ENCODE peak calls at places on chromosomes 4 and X, in four cellular contexts. B is GM20000, O is right atrium auricular region, G is astrocyte of the spinal cord. Q is an unnamed sample.

GRCh38 chr4:185656467-185656890 is 121.2 kb upstream of the PDLIM3 start:
- DNase-seq in B (no peak), O (no peak), G (peak), Q (no peak)

GRCh38 chr4:80142396-80143304 is 54.7 kb upstream of the PRDM8 start:
- DNase-seq in G (no peak), B (no peak), O (no peak), Q (no peak)

GRCh38 chr4:101169044-101170014 is 178.0 kb downstream of the PPP3CA start:
- DNase-seq in B (peak), O (peak), G (peak), Q (peak)

GRCh38 chr4:173498771-173499170 is 31.3 kb downstream of the HAND2 start:
- DNase-seq in B (no peak), O (no peak), G (no peak), Q (no peak)

GRCh38 chrX:110163488-110163887 is 154.4 kb downstream of the AMMECR1 start:
- DNase-seq in G (no peak), B (no peak), O (no peak), Q (no peak)

GRCh38 chr4:113684534-113685091 is 76.9 kb downstream of the CAMK2D start:
- DNase-seq in B (peak), O (peak), G (peak), Q (no peak)

GRCh38 chr4:144615182-144615581 is 30.8 kb upstream of the HHIP start:
- DNase-seq in O (no peak), B (no peak), G (peak), Q (no peak)

GRCh38 chr4:78100060-78100459 is 42.9 kb downstream of the FRAS1 start:
- DNase-seq in G (peak), B (no peak), O (no peak), Q (no peak)

GRCh38 chr4:119632216-119632615 is 3.6 kb upstream of the PDE5A start:
- DNase-seq in O (no peak), G (peak), B (no peak), Q (no peak)

GRCh38 chrX:36974896-36975295 is 33.3 kb upstream of the FAM47C start:
- DNase-seq in G (no peak), B (no peak), O (no peak), Q (no peak)

GRCh38 chrX:134782796-134783195 is 124.5 kb upstream of the PLAC1 start:
- DNase-seq in G (peak), B (no peak), O (no peak), Q (no peak)

GRCh38 chrX:12471061-12471460 is 320.2 kb upstream of the PRPS2 start:
- DNase-seq in B (no peak), O (no peak), G (no peak), Q (no peak)

GRCh38 chr4:1323635-1324442 is 23.2 kb upstream of the UVSSA start:
- DNase-seq in G (peak), B (no peak), O (no peak), Q (no peak)

GRCh38 chrX:2828404-2829065 is at the start of gene GYG2:
- DNase-seq in G (peak), B (no peak), O (no peak), Q (no peak)

GRCh38 chr4:154858166-154858565 is 77.1 kb downstream of the RBM46 start:
- DNase-seq in B (no peak), G (no peak), O (no peak), Q (no peak)

GRCh38 chrX:623599-624323 is 6.8 kb upstream of the SHOX start:
- DNase-seq in B (peak), G (no peak), O (peak), Q (no peak)

GRCh38 chrX:71846429-71846828 is 64.2 kb upstream of the NHSL2 start:
- DNase-seq in G (peak), B (no peak), O (no peak), Q (no peak)

GRCh38 chr4:1241936-1242505 is 6.9 kb downstream of the CTBP1 start:
- DNase-seq in B (no peak), G (no peak), O (no peak), Q (no peak)

GRCh38 chr4:163923092-163923491 is 428.6 kb downstream of the TMA16 start:
- DNase-seq in B (no peak), G (no peak), O (no peak), Q (no peak)

GRCh38 chrX:48864210-48864609 is 28.8 kb upstream of the PCSK1N start:
- DNase-seq in G (peak), B (no peak), O (no peak), Q (no peak)

GRCh38 chrX:116114999-116115398 is 55.5 kb upstream of the AGTR2 start:
- DNase-seq in O (no peak), B (no peak), G (no peak), Q (no peak)

GRCh38 chr4:139554726-139555072 is 1.3 kb downstream of the SETD7 start:
- DNase-seq in B (no peak), O (no peak), G (no peak), Q (no peak)

GRCh38 chr4:37742149-37742548 is 56.0 kb upstream of the RELL1 start:
- DNase-seq in B (no peak), G (no peak), O (no peak), Q (no peak)

GRCh38 chr4:56129431-56129861 is 180.7 kb downstream of the CEP135 start:
- DNase-seq in G (no peak), O (no peak), B (peak), Q (no peak)
- TF ChIP-seq CTCF in G (peak), O (no peak), B (no peak), Q (peak)

DNA sequence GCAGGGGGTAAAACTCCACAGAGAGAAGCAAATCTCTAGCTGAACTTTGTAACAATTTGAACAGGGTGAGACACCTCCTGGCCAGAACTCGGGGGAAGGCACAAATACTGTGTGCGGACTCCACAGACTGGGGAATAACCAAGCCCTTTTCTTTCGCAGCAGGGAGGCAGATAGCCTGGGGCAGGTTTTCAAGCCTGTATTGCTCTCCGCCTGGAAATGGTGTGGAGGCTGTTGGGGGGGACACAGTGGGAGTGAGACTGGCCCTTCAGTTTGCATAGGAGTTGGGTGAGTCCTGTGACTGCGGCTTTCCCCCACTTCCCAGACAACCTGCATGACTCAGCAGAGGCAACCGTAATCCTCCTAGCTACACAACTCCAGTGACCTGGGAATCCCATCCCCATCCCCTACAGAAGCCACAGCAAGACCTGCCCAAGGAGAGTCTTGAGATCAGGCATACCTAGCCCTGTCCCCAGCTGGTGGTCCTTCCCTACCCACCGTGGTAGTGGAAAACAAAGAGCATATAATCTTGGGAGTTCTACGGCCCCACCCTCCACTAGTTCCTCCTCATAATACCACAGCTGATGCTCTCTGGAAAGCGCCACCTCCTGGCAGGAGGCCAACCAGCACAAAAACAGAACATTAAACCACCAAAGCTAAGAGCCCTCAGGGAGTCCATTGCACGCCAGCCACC is 12.9 kb upstream of the SMPX start:
- DNase-seq in B (no peak), G (no peak), O (no peak), Q (no peak)
- TF ChIP-seq CTCF in B (no peak), G (no peak), O (no peak), Q (no peak)

DNA sequence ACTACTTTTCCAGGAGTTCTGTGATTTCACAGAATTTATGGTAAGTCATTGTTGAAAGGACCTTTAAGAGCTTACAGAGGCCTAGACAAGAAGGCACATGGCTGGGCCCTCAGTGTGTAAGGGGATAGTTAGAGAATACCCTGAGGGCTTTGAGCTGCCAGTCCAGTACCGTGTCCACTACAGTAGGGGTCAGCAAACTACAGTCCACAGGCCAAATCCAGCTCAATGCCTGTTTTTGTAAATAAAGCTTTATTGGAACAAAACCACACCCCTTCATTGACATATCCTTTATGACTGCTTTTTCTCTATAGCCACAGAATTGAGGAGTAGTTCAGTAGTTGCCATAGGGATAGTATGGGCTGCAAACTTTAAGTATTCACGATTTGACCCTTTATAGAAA is 176.2 kb downstream of the MID1 start:
- DNase-seq in B (no peak), G (no peak), O (no peak), Q (no peak)
- TF ChIP-seq CTCF in B (no peak), G (no peak), O (no peak), Q (no peak)

GRCh38 chr4:56961107-56961500 is 16.3 kb downstream of the NOA1 start:
- DNase-seq in G (no peak), B (no peak), O (no peak), Q (no peak)
- TF ChIP-seq CTCF in G (no peak), B (no peak), O (no peak), Q (no peak)

DNA sequence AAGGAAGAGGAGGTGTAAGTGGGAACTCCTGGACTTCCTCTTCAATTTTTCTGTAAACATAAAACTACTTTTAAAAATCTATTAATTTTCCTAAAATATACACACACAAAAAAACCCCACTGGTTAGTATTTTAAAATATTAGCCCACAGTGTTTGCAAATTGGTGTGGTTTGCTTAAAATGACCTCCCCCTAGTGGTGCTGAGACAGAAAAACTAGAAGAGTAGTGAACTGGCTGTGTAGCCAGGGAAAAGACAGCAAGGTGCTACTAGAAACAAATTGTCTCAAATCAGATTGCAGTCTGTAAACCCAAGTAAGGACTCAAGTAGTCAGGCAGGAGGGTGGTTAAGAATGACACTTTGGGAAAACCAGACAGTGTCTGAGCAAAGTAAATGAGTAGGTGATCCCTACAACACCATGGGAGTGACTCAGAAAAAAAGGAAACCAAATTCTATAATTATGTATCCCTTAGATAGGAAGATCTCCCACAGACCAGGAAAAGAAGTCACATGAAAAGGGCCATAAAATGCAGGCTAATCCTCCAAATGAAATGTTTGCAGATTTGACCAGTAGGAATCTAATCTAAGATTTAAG is 26.0 kb downstream of the AMTN start:
- DNase-seq in B (no peak), G (peak), O (no peak), Q (no peak)
- TF ChIP-seq CTCF in B (peak), G (peak), O (no peak), Q (peak)

GRCh38 chr4:25844957-25845712 is 17.7 kb downstream of the SEL1L3 start:
- DNase-seq in G (no peak), O (no peak), B (no peak), Q (no peak)

GRCh38 chr4:25839687-25840086 is 23.1 kb downstream of the SEL1L3 start:
- DNase-seq in O (no peak), G (no peak), B (no peak), Q (no peak)

GRCh38 chr4:25843340-25844097 is 19.3 kb downstream of the SEL1L3 start:
- DNase-seq in O (no peak), B (peak), G (no peak), Q (peak)

GRCh38 chr4:25845841-25846653 is 16.7 kb downstream of the SEL1L3 start:
- DNase-seq in G (no peak), O (no peak), B (no peak), Q (no peak)

DNA sequence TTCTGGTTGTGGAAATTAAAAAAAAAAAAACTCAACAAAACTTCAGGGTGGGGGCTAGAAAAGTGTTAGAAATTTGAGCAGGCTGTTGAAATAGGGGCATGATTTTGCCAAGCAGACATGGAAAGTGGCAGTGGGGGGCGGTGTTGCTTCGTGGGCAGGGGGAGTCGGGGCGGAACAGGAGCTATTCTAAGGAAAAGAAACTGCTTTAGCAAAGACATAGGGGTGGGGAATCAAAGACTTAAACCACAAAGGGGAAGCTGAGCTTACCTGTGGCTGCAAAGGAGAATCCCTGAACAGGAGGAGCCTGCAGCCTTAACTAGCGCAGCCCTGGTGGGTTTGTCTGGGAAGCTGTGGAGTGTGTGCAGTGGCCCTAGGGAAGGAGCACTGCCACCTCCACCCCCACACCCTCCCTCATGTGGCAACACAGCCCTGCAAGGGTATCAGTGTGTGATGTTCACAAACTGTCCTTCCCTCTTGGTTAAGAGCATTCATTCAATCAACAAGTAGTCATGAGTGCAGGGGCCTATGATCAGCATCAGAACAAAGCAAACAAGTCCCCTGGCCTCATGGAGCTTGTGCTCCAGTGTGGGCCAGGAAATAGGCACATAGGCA is 20.5 kb downstream of the SEL1L3 start:
- DNase-seq in B (peak), G (no peak), O (no peak), Q (peak)
- TF ChIP-seq CTCF in B (peak), G (no peak), O (no peak), Q (peak)

Q was measured in GM10248.